ENCODE peak calls at places on chromosomes 13 and 19, in seven cellular contexts. J is A172; K is stimulated activated CD4-positive, alpha-beta T cell treated with anti-CD3 and anti-CD28 coated beads, Interleukin-1b, Interleukin-23, amount 100 ng/mL, for 24 hours; P is GM04504; Z is neural crest cell; U is T-helper 17 cell; G is PC-9. C is an unnamed sample.

GRCh38 chr19:3538258-3538929 is 580 bp upstream of the TEKTIP1 start:
- DNase-seq in Z (no peak), G (no peak), J (no peak), U (no peak), P (no peak), K (no peak), C (no peak)

GRCh38 chr19:41161903-41162302 is 31.1 kb upstream of the CYP2S1 start:
- DNase-seq in K (no peak), U (no peak), G (no peak), J (no peak), P (no peak), Z (no peak), C (peak)

GRCh38 chr13:25174304-25174703 is 2.2 kb upstream of the AMER2 start:
- DNase-seq in Z (no peak), G (no peak), K (no peak), P (no peak), J (no peak), U (no peak), C (no peak)

GRCh38 chr19:15222738-15223648 is 9.3 kb downstream of the EPHX3 start:
- DNase-seq in K (peak), J (peak), P (peak), U (peak), G (peak), Z (peak), C (no peak)

GRCh38 chr19:29812080-29812880 is 489 bp downstream of the CCNE1 start:
- DNase-seq in U (peak), Z (no peak), P (no peak), J (no peak), G (no peak), K (no peak), C (no peak)

GRCh38 chr19:39080431-39080830 is 3.7 kb upstream of the ACP7 start:
- DNase-seq in P (no peak), G (no peak), U (no peak), J (no peak), Z (no peak), K (no peak), C (peak)

GRCh38 chr19:17944301-17944700 is 11.5 kb downstream of the CCDC124 start:
- DNase-seq in J (peak), G (no peak), Z (no peak), U (no peak), K (no peak), P (peak), C (peak)

GRCh38 chr19:56087647-56088346 is 33.3 kb downstream of the ZNF787 start:
- DNase-seq in Z (no peak), K (no peak), P (no peak), G (no peak), J (no peak), U (no peak), C (no peak)